ENCODE peak calls at places on chromosomes 2 and 18, in eight cellular contexts. F is epithelial cell of esophagus, J is fibroblast of the aortic adventitia, Y is stomach, X is spleen, G is progenitor cell of endocrine pancreas, L is mesothelial cell of epicardium, Z is ascending aorta. V is an unnamed sample.
A peak's percentile ranks its signal among the peaks of the same experiment; 100 is the strongest.

GRCh38 chr2:242029422-242030225 is 160.1 kb downstream of the RTP5 start:
- DNase-seq in X (peak; percentile 64), L (peak; percentile 24), Y (no peak), Z (peak; percentile 45), J (no peak), G (peak; percentile 3), F (no peak), V (no peak)

GRCh38 chr18:21997207-21998143 is 171.9 kb upstream of the GATA6 start:
- DNase-seq in X (no peak), L (no peak), Z (no peak), J (peak; percentile 56), F (peak; percentile 65), G (no peak), Y (no peak), V (no peak)

GRCh38 chr18:11154369-11154982 is 5.1 kb upstream of the PIEZO2 start:
- DNase-seq in J (peak; percentile 71), L (no peak), Z (no peak), X (no peak), Y (no peak), F (peak; percentile 24), G (no peak), V (no peak)

GRCh38 chr2:240387669-240388358 is 47.6 kb upstream of the GPC1 start:
- DNase-seq in L (no peak), Z (peak; percentile 77), J (peak; percentile 92), X (peak; percentile 67), G (no peak), Y (peak; percentile 39), F (peak; percentile 78), V (peak; percentile 36)

GRCh38 chr2:224882291-224883171 is 159.7 kb downstream of the DOCK10 start:
- DNase-seq in G (no peak), X (no peak), Y (no peak), L (no peak), Z (no peak), F (peak; percentile 83), J (peak; percentile 95), V (no peak)

GRCh38 chr2:62489162-62489561 is 16.8 kb downstream of the TMEM17 start:
- DNase-seq in X (no peak), F (peak; percentile 24), L (no peak), G (no peak), Y (no peak), J (peak; percentile 87), Z (no peak), V (no peak)

GRCh38 chr2:14925471-14925870 is 293.0 kb downstream of the LRATD1 start:
- DNase-seq in X (no peak), G (no peak), J (no peak), L (no peak), Z (no peak), Y (no peak), F (no peak), V (no peak)

GRCh38 chr2:65053199-65053598 is 3.0 kb upstream of the CEP68 start:
- DNase-seq in G (no peak), Z (no peak), Y (no peak), L (no peak), J (no peak), X (no peak), F (no peak), V (peak; percentile 71)

GRCh38 chr2:178327516-178327915 is 123.5 kb downstream of the PRKRA start:
- DNase-seq in Z (no peak), X (no peak), G (no peak), L (no peak), F (no peak), J (no peak), Y (no peak), V (no peak)

GRCh38 chr2:188610050-188610444 is 318.4 kb downstream of the GULP1 start:
- DNase-seq in G (no peak), Y (no peak), Z (no peak), L (no peak), J (no peak), X (no peak), F (peak; percentile 8), V (no peak)

GRCh38 chr18:54675076-54675475 is 84.0 kb downstream of the DYNAP start:
- DNase-seq in L (no peak), J (no peak), G (no peak), X (no peak), Z (no peak), Y (no peak), F (no peak), V (no peak)

GRCh38 chr2:180524458-180524857 is 455.9 kb upstream of the UBE2E3 start:
- DNase-seq in X (no peak), F (no peak), J (peak; percentile 31), Z (no peak), Y (no peak), L (no peak), G (no peak), V (no peak)

GRCh38 chr2:75808039-75808438 is 97.3 kb upstream of the GCFC2 start:
- DNase-seq in G (no peak), J (no peak), Y (no peak), F (peak; percentile 88), X (no peak), Z (no peak), L (no peak), V (no peak)

GRCh38 chr2:102442967-102443828 is 20.2 kb downstream of the IL18RAP start:
- DNase-seq in J (peak; percentile 56), G (no peak), L (no peak), X (no peak), Y (no peak), Z (no peak), F (peak; percentile 54), V (no peak)

GRCh38 chr2:149543845-149544244 is 43.7 kb downstream of the MMADHC start:
- DNase-seq in L (no peak), G (no peak), Z (no peak), F (no peak), X (no peak), Y (no peak), J (no peak), V (no peak)

GRCh38 chr2:107669335-107669734 is 157.4 kb upstream of the RGPD4 start:
- DNase-seq in L (no peak), X (no peak), F (peak; percentile 30), Z (no peak), G (no peak), Y (no peak), J (peak; percentile 6), V (no peak)

GRCh38 chr2:214651451-214651850 is 158.0 kb downstream of the BARD1 start:
- DNase-seq in G (no peak), J (no peak), F (no peak), Z (no peak), X (no peak), Y (no peak), L (no peak), V (no peak)

GRCh38 chr2:192571636-192572035 is 376.9 kb upstream of the TMEFF2 start:
- DNase-seq in F (no peak), L (no peak), Y (no peak), X (no peak), J (no peak), Z (no peak), G (no peak), V (no peak)

GRCh38 chr18:54392621-54393023 is 34.9 kb downstream of the C18orf54 start:
- DNase-seq in Y (no peak), J (peak; percentile 79), X (no peak), F (peak; percentile 74), G (no peak), Z (no peak), L (no peak), V (no peak)

GRCh38 chr2:126788652-126789051 is 110.0 kb upstream of the TEX51 start:
- DNase-seq in Z (peak; percentile 41), L (no peak), F (no peak), J (no peak), X (peak; percentile 29), Y (no peak), G (no peak), V (no peak)

GRCh38 chr2:104733544-104733943 is 120.4 kb upstream of the POU3F3 start:
- DNase-seq in X (no peak), J (no peak), Y (no peak), F (peak; percentile 20), L (no peak), Z (no peak), G (no peak), V (no peak)
- TF ChIP-seq CTCF in X (peak; percentile 20), J (no peak), Y (no peak), F (peak; percentile 24), L (no peak), Z (no peak), G (peak; percentile 51), V (peak; percentile 75)

DNA sequence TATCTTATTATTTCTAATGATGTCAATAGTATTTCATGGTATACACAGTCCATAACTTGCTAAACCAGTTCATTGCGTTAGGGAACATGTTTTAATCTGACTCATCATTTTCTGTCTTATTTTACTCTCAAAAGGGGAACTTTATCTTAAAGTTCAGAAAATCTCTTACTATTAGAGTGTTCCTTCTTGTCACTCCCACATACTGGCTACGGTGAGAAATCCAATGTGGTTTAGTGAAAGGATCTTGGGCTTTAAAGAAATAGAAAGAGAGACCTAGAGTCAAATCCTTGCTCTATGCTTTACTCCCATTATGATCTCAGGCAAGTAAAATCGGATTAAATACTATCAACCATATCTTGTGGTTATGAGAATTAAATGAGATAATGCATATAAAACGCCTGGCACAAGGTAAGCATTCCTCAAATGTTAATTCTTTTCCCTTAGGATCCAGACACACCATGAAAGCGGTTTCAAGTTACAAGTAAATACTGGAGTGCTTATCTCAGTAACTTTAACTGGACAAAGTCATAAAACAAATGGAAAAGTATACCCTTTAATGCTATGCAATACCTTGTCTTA is 576.0 kb downstream of the ARHGAP15 start:
- DNase-seq in Z (no peak), G (no peak), L (no peak), Y (no peak), J (peak; percentile 62), X (no peak), F (peak; percentile 85), V (no peak)
- TF ChIP-seq CTCF in Z (no peak), G (no peak), L (no peak), Y (no peak), J (no peak), X (no peak), F (no peak), V (no peak)

GRCh38 chr2:104447831-104448434 is 406.0 kb upstream of the POU3F3 start:
- DNase-seq in F (no peak), X (no peak), Y (no peak), L (no peak), G (no peak), Z (no peak), J (no peak), V (no peak)
- TF ChIP-seq CTCF in F (no peak), X (no peak), Y (no peak), L (peak; percentile 17), G (peak; percentile 46), Z (no peak), J (no peak), V (no peak)

DNA sequence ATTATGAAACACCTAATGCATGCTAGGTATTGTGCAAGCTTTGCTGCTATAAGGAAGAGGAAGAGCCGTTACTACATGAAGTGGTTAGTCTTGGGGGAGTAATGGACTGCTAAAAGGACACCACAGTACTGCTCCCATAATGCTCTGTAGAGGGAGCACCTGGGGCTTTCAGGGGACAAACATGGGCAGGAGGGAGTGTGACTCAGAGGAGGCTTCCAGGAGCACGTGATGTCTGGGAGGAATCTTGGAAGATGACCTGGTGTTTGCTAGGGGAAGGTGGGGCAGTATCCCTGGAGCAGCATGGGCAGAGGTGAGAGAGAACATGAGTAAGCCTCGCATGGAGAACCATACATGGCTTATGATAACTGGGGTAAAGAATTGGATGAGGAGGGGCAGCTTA is 18.8 kb downstream of the MAPK4 start:
- DNase-seq in L (no peak), F (peak; percentile 79), J (no peak), Z (no peak), G (no peak), X (no peak), Y (no peak), V (no peak)
- TF ChIP-seq CTCF in L (no peak), F (no peak), J (no peak), Z (no peak), G (no peak), X (no peak), Y (no peak), V (no peak)

GRCh38 chr18:73520229-73520628 is 627.4 kb downstream of the FBXO15 start:
- DNase-seq in J (no peak), F (peak; percentile 13), X (no peak), G (no peak), Y (no peak), L (no peak), Z (no peak), V (no peak)
- TF ChIP-seq CTCF in J (peak; percentile 6), F (peak; percentile 35), X (no peak), G (peak; percentile 34), Y (no peak), L (peak; percentile 44), Z (no peak), V (no peak)

V was measured in CD14-positive monocyte.